ENCODE peak calls at places on chromosomes 11 and 22, in four cellular contexts. A, G, Y and K are unnamed samples.

GRCh38 chr11:44456544-44457270 is 108.8 kb upstream of the CD82 start:
- DNase-seq in G (no peak), A (no peak), Y (no peak), K (no peak)

GRCh38 chr22:46102752-46103151 is 47.6 kb upstream of the PPARA start:
- DNase-seq in Y (no peak), G (no peak), A (no peak), K (no peak)

GRCh38 chr22:25741692-25742626 is at the start of gene MYO18B:
- DNase-seq in Y (no peak), G (no peak), A (no peak), K (no peak)

GRCh38 chr11:11984563-11984962 is 23.9 kb downstream of the DKK3 start:
- DNase-seq in Y (no peak), A (no peak), G (no peak), K (no peak)

GRCh38 chr11:66950113-66950535 is 8.1 kb downstream of the PC start:
- DNase-seq in A (no peak), Y (no peak), G (peak), K (peak)

GRCh38 chr11:102534261-102534872 is 3.8 kb upstream of the MMP7 start:
- DNase-seq in Y (no peak), A (no peak), G (no peak), K (no peak)

GRCh38 chr11:83256602-83257340 is 29.4 kb downstream of the CCDC90B start:
- DNase-seq in A (no peak), G (no peak), Y (no peak), K (no peak)

GRCh38 chr11:102580185-102580951 is 44.8 kb downstream of the MMP20 start:
- DNase-seq in Y (no peak), A (no peak), G (peak), K (no peak)

GRCh38 chr11:104390696-104391095 is 226.7 kb upstream of the PDGFD start:
- DNase-seq in G (no peak), Y (no peak), A (no peak), K (no peak)

GRCh38 chr11:58675344-58676155 is 53.1 kb downstream of the CNTF start:
- DNase-seq in Y (peak), A (peak), G (peak), K (peak)

GRCh38 chr11:108224908-108225786 is 2.3 kb downstream of the ATM start:
- DNase-seq in G (no peak), Y (peak), A (peak), K (no peak)

GRCh38 chr11:18956630-18957029 is 17.4 kb upstream of the MRGPRX1 start:
- DNase-seq in Y (no peak), G (no peak), A (no peak), K (no peak)

GRCh38 chr11:29300441-29300840 is 716.4 kb downstream of the KCNA4 start:
- DNase-seq in Y (no peak), A (no peak), G (peak), K (no peak)

GRCh38 chr11:94139421-94139820 is 10.8 kb downstream of the PANX1 start:
- DNase-seq in A (no peak), Y (no peak), G (no peak), K (no peak)

GRCh38 chr22:40525250-40525884 is 111.2 kb downstream of the MRTFA start:
- DNase-seq in A (peak), Y (peak), G (no peak), K (no peak)

GRCh38 chr11:61996933-61997332 is 29.5 kb upstream of the FTH1 start:
- DNase-seq in A (no peak), Y (no peak), G (no peak), K (no peak)

GRCh38 chr11:12496181-12497025 is 119.0 kb downstream of the PARVA start:
- DNase-seq in A (no peak), G (no peak), Y (no peak), K (peak)

GRCh38 chr11:35953081-35953480 is 9.2 kb downstream of the LDLRAD3 start:
- DNase-seq in Y (no peak), G (no peak), A (no peak), K (no peak)

GRCh38 chr11:72353861-72354260 is 80.5 kb downstream of the CLPB start:
- DNase-seq in A (no peak), Y (no peak), G (no peak), K (no peak)

GRCh38 chr22:32206774-32207758 is 2.2 kb upstream of the RFPL2 start:
- DNase-seq in Y (no peak), G (no peak), A (no peak), K (no peak)

GRCh38 chr11:69949327-69949726 is 128.8 kb upstream of the ANO1 start:
- DNase-seq in A (no peak), G (peak), Y (no peak), K (no peak)

GRCh38 chr11:5937868-5938602 is 4.0 kb upstream of the OR56A3 start:
- DNase-seq in Y (no peak), A (no peak), G (no peak), K (no peak)

GRCh38 chr11:46601129-46601528 is 7.3 kb upstream of the AMBRA1 start:
- DNase-seq in A (no peak), G (no peak), Y (no peak), K (no peak)

GRCh38 chr11:32178692-32179091 is 87.8 kb downstream of the RCN1 start:
- DNase-seq in G (no peak), A (no peak), Y (no peak), K (no peak)

GRCh38 chr11:66421492-66422205 is 814 bp downstream of the NPAS4 start:
- DNase-seq in Y (peak), G (peak), A (peak), K (peak)

GRCh38 chr11:13091373-13091772 is 82.3 kb downstream of the RASSF10 start:
- DNase-seq in Y (no peak), G (no peak), A (no peak), K (no peak)

GRCh38 chr11:124394408-124394807 is 4.4 kb downstream of the OR8B3 start:
- DNase-seq in A (no peak), G (no peak), Y (no peak), K (no peak)

GRCh38 chr11:10894666-10895065 is 36.8 kb upstream of the ZBED5 start:
- DNase-seq in Y (no peak), A (no peak), G (no peak), K (no peak)

GRCh38 chr22:45587638-45588481 is 83.8 kb upstream of the ATXN10 start:
- DNase-seq in A (no peak), G (peak), Y (no peak), K (no peak)

GRCh38 chr11:69471329-69472052 is 10.0 kb upstream of the LINC01488 start:
- DNase-seq in A (no peak), Y (no peak), G (peak), K (no peak)

GRCh38 chr11:130785376-130786110 is 130.7 kb downstream of the SNX19 start:
- DNase-seq in A (no peak), Y (no peak), G (no peak), K (no peak)